ENCODE peak calls at places on chromosome 6, in six cellular contexts. One of them, this sample, is unnamed. For H3K4me1, the result is how much of the 10 kb centered on the place peaks cover.

GRCh38 chr6:105326838-105327745 is 75.8 kb downstream of the PREP start:
- DNase-seq in pancreas: peak
- DNase-seq in body of pancreas: peak
- DNase-seq in fibroblast of lung: peak
- DNase-seq in neural progenitor cell: no peak
- DNase-seq in CD8-positive, alpha-beta T cell: no peak
- DNase-seq in this sample: no peak

GRCh38 chr6:149233056-149233715 is 84.3 kb upstream of the TAB2 start:
- DNase-seq in pancreas: no peak
- DNase-seq in body of pancreas: no peak
- DNase-seq in fibroblast of lung: peak
- DNase-seq in neural progenitor cell: no peak
- DNase-seq in CD8-positive, alpha-beta T cell: peak
- DNase-seq in this sample: no peak

GRCh38 chr6:4522453-4522852 is 253.8 kb upstream of the CDYL start:
- DNase-seq in pancreas: no peak
- DNase-seq in body of pancreas: no peak
- DNase-seq in fibroblast of lung: no peak
- DNase-seq in neural progenitor cell: no peak
- DNase-seq in CD8-positive, alpha-beta T cell: no peak
- DNase-seq in this sample: no peak

GRCh38 chr6:39029156-39030011 is 19.2 kb upstream of the GLP1R start:
- DNase-seq in pancreas: peak
- DNase-seq in body of pancreas: peak
- DNase-seq in fibroblast of lung: no peak
- DNase-seq in neural progenitor cell: peak
- DNase-seq in CD8-positive, alpha-beta T cell: peak
- DNase-seq in this sample: no peak

GRCh38 chr6:138287144-138287955 is 69.1 kb upstream of the PBOV1 start:
- DNase-seq in pancreas: peak
- DNase-seq in body of pancreas: peak
- DNase-seq in fibroblast of lung: peak
- DNase-seq in neural progenitor cell: peak
- DNase-seq in CD8-positive, alpha-beta T cell: peak
- DNase-seq in this sample: no peak

GRCh38 chr6:106973018-106973840 is 1.3 kb downstream of the CD24 start:
- DNase-seq in pancreas: peak
- DNase-seq in body of pancreas: peak
- DNase-seq in fibroblast of lung: peak
- DNase-seq in neural progenitor cell: peak
- DNase-seq in CD8-positive, alpha-beta T cell: no peak
- DNase-seq in this sample: peak

GRCh38 chr6:149482542-149483261 is 2.1 kb downstream of the ZC3H12D start:
- DNase-seq in pancreas: no peak
- DNase-seq in body of pancreas: no peak
- DNase-seq in fibroblast of lung: no peak
- DNase-seq in neural progenitor cell: no peak
- DNase-seq in CD8-positive, alpha-beta T cell: no peak
- DNase-seq in this sample: no peak

GRCh38 chr6:151493495-151494234 is at the start of gene CCDC170:
- DNase-seq in pancreas: no peak
- DNase-seq in body of pancreas: peak
- DNase-seq in fibroblast of lung: peak
- DNase-seq in neural progenitor cell: peak
- DNase-seq in CD8-positive, alpha-beta T cell: no peak
- DNase-seq in this sample: peak

GRCh38 chr6:80439721-80440488 is 333.4 kb downstream of the BCKDHB start:
- DNase-seq in pancreas: no peak
- DNase-seq in body of pancreas: no peak
- DNase-seq in fibroblast of lung: peak
- DNase-seq in neural progenitor cell: no peak
- DNase-seq in CD8-positive, alpha-beta T cell: no peak
- DNase-seq in this sample: no peak

GRCh38 chr6:139330271-139330670 is 38.5 kb upstream of the TXLNB start:
- DNase-seq in pancreas: no peak
- DNase-seq in body of pancreas: no peak
- DNase-seq in fibroblast of lung: no peak
- DNase-seq in neural progenitor cell: no peak
- DNase-seq in CD8-positive, alpha-beta T cell: no peak
- DNase-seq in this sample: no peak

GRCh38 chr6:71012871-71013456 is 56.1 kb upstream of the B3GAT2 start:
- DNase-seq in pancreas: no peak
- DNase-seq in body of pancreas: peak
- DNase-seq in fibroblast of lung: peak
- DNase-seq in neural progenitor cell: peak
- DNase-seq in CD8-positive, alpha-beta T cell: no peak
- DNase-seq in this sample: no peak

DNA sequence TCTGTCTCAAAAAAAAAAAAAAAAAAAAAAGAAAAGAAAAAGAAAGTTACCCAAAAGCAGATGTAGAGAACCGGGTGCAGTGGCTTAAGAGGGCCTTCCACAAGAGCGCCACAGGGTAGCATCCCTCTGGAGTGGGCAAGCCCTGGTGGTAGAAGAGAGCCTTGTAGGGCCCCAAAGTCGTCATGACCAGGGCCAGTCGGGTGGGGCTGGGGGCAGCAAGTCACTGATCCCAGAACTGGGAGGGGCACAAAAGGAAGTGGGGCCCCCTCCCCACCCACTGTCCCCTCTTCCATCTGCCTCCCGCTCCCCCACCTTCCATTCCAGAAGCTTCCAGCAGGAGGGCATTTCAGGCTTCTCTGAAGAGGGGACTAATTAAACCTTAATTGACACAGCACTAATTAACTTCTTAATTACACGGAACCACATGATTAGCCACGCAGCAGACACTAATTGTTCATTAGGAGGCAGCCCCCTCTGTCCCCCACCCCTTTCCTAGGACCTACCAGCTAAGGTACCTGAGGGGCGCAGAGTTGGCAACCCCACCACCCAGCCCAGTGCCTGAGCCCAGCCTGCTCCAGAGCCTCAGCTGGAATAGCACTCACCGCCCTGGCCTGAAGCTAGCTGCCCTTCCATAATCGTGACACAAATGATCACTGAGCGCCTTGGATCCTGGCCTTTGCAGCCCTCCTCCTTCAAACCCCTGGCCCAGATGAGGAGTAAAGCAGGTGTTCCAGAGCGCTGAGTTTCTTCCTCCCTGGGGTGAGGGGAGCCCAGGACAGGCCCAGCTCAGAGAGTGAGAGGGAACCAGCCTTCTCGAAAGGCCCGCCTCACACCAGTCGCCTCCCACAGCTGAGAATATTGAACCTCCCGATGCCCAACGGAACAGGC is 34.8 kb downstream of the MDFI start:
- DNase-seq in pancreas: no peak
- DNase-seq in body of pancreas: no peak
- DNase-seq in fibroblast of lung: no peak
- DNase-seq in neural progenitor cell: no peak
- DNase-seq in CD8-positive, alpha-beta T cell: no peak
- DNase-seq in this sample: peak
- TF ChIP-seq CTCF in pancreas: no peak
- TF ChIP-seq CTCF in body of pancreas: no peak
- TF ChIP-seq CTCF in fibroblast of lung: no peak
- TF ChIP-seq CTCF in neural progenitor cell: no peak
- TF ChIP-seq CTCF in CD8-positive, alpha-beta T cell: no peak
- TF ChIP-seq CTCF in this sample: no peak

GRCh38 chr6:137227872-137228302 is 8.7 kb upstream of the IFNGR1 start:
- DNase-seq in pancreas: no peak
- DNase-seq in body of pancreas: no peak
- DNase-seq in fibroblast of lung: no peak
- DNase-seq in neural progenitor cell: no peak
- DNase-seq in CD8-positive, alpha-beta T cell: no peak
- DNase-seq in this sample: no peak
- H3K4me1 ChIP-seq in pancreas: under half
- H3K4me1 ChIP-seq in body of pancreas: under half
- H3K4me1 ChIP-seq in fibroblast of lung: under half
- H3K4me1 ChIP-seq in neural progenitor cell: under half
- H3K4me1 ChIP-seq in CD8-positive, alpha-beta T cell: under half
- H3K4me1 ChIP-seq in this sample: under half

DNA sequence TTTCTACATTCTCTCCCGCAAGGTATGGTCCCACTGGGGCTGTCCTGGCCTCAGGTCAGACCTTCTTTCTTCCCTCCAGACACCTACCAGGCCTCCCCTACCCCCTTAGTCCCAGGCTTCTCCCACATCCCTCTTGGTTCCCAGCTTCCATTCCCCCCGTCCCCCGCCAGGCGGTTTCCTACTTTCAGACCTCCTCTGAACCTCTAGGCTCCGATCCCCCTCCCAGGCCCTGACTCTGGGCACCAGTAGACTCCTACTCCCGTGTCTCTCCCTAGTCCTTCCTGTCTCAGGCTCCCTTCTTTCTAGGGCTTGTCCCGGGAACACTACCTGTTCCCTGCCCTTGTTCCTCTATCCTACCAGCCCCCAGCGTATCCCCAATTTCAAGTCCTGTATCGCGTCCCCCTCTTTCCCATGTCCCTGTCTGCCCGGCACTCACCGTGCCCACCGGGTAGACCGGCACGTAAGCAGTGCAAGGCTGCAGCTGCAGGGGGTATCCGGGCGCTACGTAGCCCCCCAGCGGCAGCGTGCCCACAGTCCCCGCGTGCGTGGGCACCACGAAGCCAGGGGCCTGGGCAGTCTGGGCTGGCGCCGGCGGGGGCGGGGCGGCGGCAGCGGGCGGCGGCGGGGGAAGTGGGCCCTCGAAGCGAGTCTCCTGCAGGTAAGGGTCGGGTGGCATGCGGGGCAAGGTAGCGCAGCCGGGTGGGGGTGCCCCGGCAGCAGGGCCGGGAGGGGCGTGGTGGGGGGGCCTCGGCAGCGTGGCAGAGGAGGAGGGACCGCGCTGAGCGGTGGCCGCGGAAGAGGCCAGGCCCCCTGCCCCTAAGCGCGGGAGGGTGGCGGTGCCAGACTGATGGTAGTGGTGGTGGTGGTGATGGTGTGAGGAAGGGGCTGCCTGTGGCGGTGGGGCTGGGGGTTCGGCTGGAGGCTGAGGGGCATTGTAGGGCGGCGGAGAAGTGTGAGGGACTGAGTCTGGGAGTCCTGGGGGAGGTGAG is 1.5 kb downstream of the PRRT1 start:
- DNase-seq in pancreas: no peak
- DNase-seq in body of pancreas: no peak
- DNase-seq in fibroblast of lung: no peak
- DNase-seq in neural progenitor cell: peak
- DNase-seq in CD8-positive, alpha-beta T cell: no peak
- DNase-seq in this sample: no peak
- H3K4me3 ChIP-seq in pancreas: no peak
- H3K4me3 ChIP-seq in body of pancreas: no peak
- H3K4me3 ChIP-seq in fibroblast of lung: no peak
- H3K4me3 ChIP-seq in neural progenitor cell: peak
- H3K4me3 ChIP-seq in CD8-positive, alpha-beta T cell: no peak
- H3K4me3 ChIP-seq in this sample: no peak

GRCh38 chr6:14321992-14322772 is 204.6 kb downstream of the CD83 start:
- DNase-seq in pancreas: no peak
- DNase-seq in body of pancreas: no peak
- DNase-seq in fibroblast of lung: no peak
- DNase-seq in neural progenitor cell: peak
- DNase-seq in CD8-positive, alpha-beta T cell: no peak
- DNase-seq in this sample: no peak
- TF ChIP-seq CTCF in pancreas: no peak
- TF ChIP-seq CTCF in body of pancreas: no peak
- TF ChIP-seq CTCF in fibroblast of lung: peak
- TF ChIP-seq CTCF in neural progenitor cell: peak
- TF ChIP-seq CTCF in CD8-positive, alpha-beta T cell: no peak
- TF ChIP-seq CTCF in this sample: peak

GRCh38 chr6:161279677-161280365 is 6.0 kb upstream of the AGPAT4 start:
- DNase-seq in pancreas: no peak
- DNase-seq in body of pancreas: no peak
- DNase-seq in fibroblast of lung: peak
- DNase-seq in neural progenitor cell: no peak
- DNase-seq in CD8-positive, alpha-beta T cell: no peak
- DNase-seq in this sample: no peak

GRCh38 chr6:161281092-161281491 is 7.2 kb upstream of the AGPAT4 start:
- DNase-seq in pancreas: no peak
- DNase-seq in body of pancreas: no peak
- DNase-seq in fibroblast of lung: no peak
- DNase-seq in neural progenitor cell: no peak
- DNase-seq in CD8-positive, alpha-beta T cell: no peak
- DNase-seq in this sample: no peak

DNA sequence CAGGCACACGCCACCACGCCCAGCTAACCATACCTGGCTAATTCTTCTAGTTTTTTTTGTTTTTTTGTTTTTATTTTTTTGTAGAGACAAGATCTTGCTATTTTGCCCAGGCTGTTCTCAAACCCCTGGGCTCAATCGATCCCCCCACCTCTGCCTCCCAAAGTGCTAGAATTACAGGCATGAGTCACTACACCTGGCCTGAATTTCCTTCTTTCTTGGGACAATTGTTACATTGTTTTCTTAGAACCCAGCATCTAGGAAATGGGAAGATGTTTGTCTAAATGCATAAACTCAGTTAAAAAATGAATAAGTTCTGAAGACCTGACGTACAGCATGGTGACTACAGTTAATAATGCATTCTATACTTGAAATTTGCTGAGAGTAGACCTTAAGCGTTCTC is 10.8 kb upstream of the AGPAT4 start:
- DNase-seq in pancreas: no peak
- DNase-seq in body of pancreas: no peak
- DNase-seq in fibroblast of lung: no peak
- DNase-seq in neural progenitor cell: no peak
- DNase-seq in CD8-positive, alpha-beta T cell: no peak
- DNase-seq in this sample: peak
- H3K4me1 ChIP-seq in pancreas: under half
- H3K4me1 ChIP-seq in body of pancreas: under half
- H3K4me1 ChIP-seq in fibroblast of lung: under half
- H3K4me1 ChIP-seq in neural progenitor cell: under half
- H3K4me1 ChIP-seq in CD8-positive, alpha-beta T cell: under half
- H3K4me1 ChIP-seq in this sample: under half

GRCh38 chr6:84762941-84763396 is 1.4 kb downstream of the TBX18 start:
- DNase-seq in pancreas: no peak
- DNase-seq in body of pancreas: no peak
- DNase-seq in fibroblast of lung: no peak
- DNase-seq in neural progenitor cell: peak
- DNase-seq in CD8-positive, alpha-beta T cell: no peak
- DNase-seq in this sample: peak
- H3K4me3 ChIP-seq in pancreas: peak
- H3K4me3 ChIP-seq in body of pancreas: no peak
- H3K4me3 ChIP-seq in fibroblast of lung: peak
- H3K4me3 ChIP-seq in neural progenitor cell: peak
- H3K4me3 ChIP-seq in CD8-positive, alpha-beta T cell: no peak
- H3K4me3 ChIP-seq in this sample: no peak

DNA sequence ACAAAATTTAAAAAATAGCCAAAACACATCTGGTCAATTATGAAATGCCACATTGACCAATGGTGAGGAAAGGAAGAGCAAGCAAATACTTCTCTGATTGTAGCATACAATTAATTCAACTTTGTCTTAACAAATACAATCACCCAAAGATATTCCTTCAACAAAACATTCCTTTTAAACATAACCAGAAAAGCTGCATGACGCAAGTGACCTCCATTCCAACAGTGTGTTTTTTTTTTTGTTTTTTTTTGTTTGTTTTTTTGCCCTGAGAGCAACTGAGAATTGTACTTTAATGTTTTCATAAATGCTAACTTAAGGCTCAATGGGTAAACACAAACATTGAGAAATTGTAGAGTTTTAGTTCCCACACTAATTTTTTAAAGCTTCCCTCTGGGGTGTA is 184.4 kb downstream of the PTPRK start:
- DNase-seq in pancreas: no peak
- DNase-seq in body of pancreas: no peak
- DNase-seq in fibroblast of lung: no peak
- DNase-seq in neural progenitor cell: no peak
- DNase-seq in CD8-positive, alpha-beta T cell: no peak
- DNase-seq in this sample: no peak
- TF ChIP-seq CTCF in pancreas: no peak
- TF ChIP-seq CTCF in body of pancreas: no peak
- TF ChIP-seq CTCF in fibroblast of lung: no peak
- TF ChIP-seq CTCF in neural progenitor cell: no peak
- TF ChIP-seq CTCF in CD8-positive, alpha-beta T cell: no peak
- TF ChIP-seq CTCF in this sample: no peak

This sample was measured in kidney.